ENCODE peak calls at places on chromosomes 6 and 20, in eight cellular contexts. One of them, this sample, is unnamed.

GRCh38 chr6:46010771-46011170 is 4.9 kb downstream of the CLIC5 start:
- ATAC-seq in left lung: no peak
- ATAC-seq in upper lobe of left lung: no peak
- ATAC-seq in body of pancreas: no peak
- ATAC-seq in upper lobe of right lung: no peak
- ATAC-seq in GM23338: no peak
- ATAC-seq in heart right ventricle: peak
- ATAC-seq in activated CD8-positive, alpha-beta T cell treated with anti-CD3 and anti-CD28 coated beads for 36 hours: peak
- ATAC-seq in this sample: no peak

GRCh38 chr6:121451250-121451649 is 15.8 kb downstream of the GJA1 start:
- ATAC-seq in upper lobe of right lung: no peak
- ATAC-seq in heart right ventricle: no peak
- ATAC-seq in body of pancreas: no peak
- ATAC-seq in activated CD8-positive, alpha-beta T cell treated with anti-CD3 and anti-CD28 coated beads for 36 hours: no peak
- ATAC-seq in GM23338: no peak
- ATAC-seq in upper lobe of left lung: no peak
- ATAC-seq in left lung: no peak
- ATAC-seq in this sample: no peak

GRCh38 chr6:28880519-28880893 is 43.3 kb downstream of the TRIM27 start:
- ATAC-seq in upper lobe of left lung: peak
- ATAC-seq in upper lobe of right lung: no peak
- ATAC-seq in left lung: no peak
- ATAC-seq in body of pancreas: no peak
- ATAC-seq in GM23338: no peak
- ATAC-seq in activated CD8-positive, alpha-beta T cell treated with anti-CD3 and anti-CD28 coated beads for 36 hours: no peak
- ATAC-seq in heart right ventricle: no peak
- ATAC-seq in this sample: no peak

GRCh38 chr6:37785002-37785687 is 34.4 kb upstream of the ZFAND3 start:
- ATAC-seq in upper lobe of right lung: no peak
- ATAC-seq in heart right ventricle: no peak
- ATAC-seq in GM23338: peak
- ATAC-seq in upper lobe of left lung: no peak
- ATAC-seq in body of pancreas: no peak
- ATAC-seq in left lung: no peak
- ATAC-seq in activated CD8-positive, alpha-beta T cell treated with anti-CD3 and anti-CD28 coated beads for 36 hours: no peak
- ATAC-seq in this sample: no peak

GRCh38 chr6:112155900-112156299 is 68.5 kb downstream of the FAM229B start:
- ATAC-seq in heart right ventricle: peak
- ATAC-seq in left lung: peak
- ATAC-seq in upper lobe of left lung: no peak
- ATAC-seq in activated CD8-positive, alpha-beta T cell treated with anti-CD3 and anti-CD28 coated beads for 36 hours: peak
- ATAC-seq in body of pancreas: no peak
- ATAC-seq in upper lobe of right lung: peak
- ATAC-seq in GM23338: peak
- ATAC-seq in this sample: peak

GRCh38 chr6:131524695-131525336 is 48.2 kb upstream of the ARG1 start:
- ATAC-seq in heart right ventricle: no peak
- ATAC-seq in left lung: no peak
- ATAC-seq in GM23338: no peak
- ATAC-seq in body of pancreas: no peak
- ATAC-seq in upper lobe of left lung: no peak
- ATAC-seq in upper lobe of right lung: no peak
- ATAC-seq in activated CD8-positive, alpha-beta T cell treated with anti-CD3 and anti-CD28 coated beads for 36 hours: peak
- ATAC-seq in this sample: no peak

GRCh38 chr6:108082539-108082938 is 8.0 kb upstream of the OSTM1 start:
- ATAC-seq in upper lobe of left lung: no peak
- ATAC-seq in activated CD8-positive, alpha-beta T cell treated with anti-CD3 and anti-CD28 coated beads for 36 hours: no peak
- ATAC-seq in heart right ventricle: no peak
- ATAC-seq in left lung: no peak
- ATAC-seq in GM23338: no peak
- ATAC-seq in upper lobe of right lung: no peak
- ATAC-seq in body of pancreas: no peak
- ATAC-seq in this sample: no peak

GRCh38 chr20:21100590-21101452 is 5.3 kb downstream of the LINC00237 start:
- ATAC-seq in activated CD8-positive, alpha-beta T cell treated with anti-CD3 and anti-CD28 coated beads for 36 hours: peak
- ATAC-seq in GM23338: peak
- ATAC-seq in heart right ventricle: peak
- ATAC-seq in upper lobe of left lung: peak
- ATAC-seq in body of pancreas: no peak
- ATAC-seq in upper lobe of right lung: peak
- ATAC-seq in left lung: no peak
- ATAC-seq in this sample: no peak

GRCh38 chr6:165661416-165662001 is 1.5 kb downstream of the PDE10A start:
- ATAC-seq in upper lobe of right lung: no peak
- ATAC-seq in upper lobe of left lung: peak
- ATAC-seq in activated CD8-positive, alpha-beta T cell treated with anti-CD3 and anti-CD28 coated beads for 36 hours: no peak
- ATAC-seq in heart right ventricle: no peak
- ATAC-seq in left lung: no peak
- ATAC-seq in body of pancreas: no peak
- ATAC-seq in GM23338: no peak
- ATAC-seq in this sample: no peak

GRCh38 chr20:41046716-41047115 is 18.1 kb downstream of the TOP1 start:
- ATAC-seq in left lung: peak
- ATAC-seq in upper lobe of right lung: peak
- ATAC-seq in heart right ventricle: no peak
- ATAC-seq in upper lobe of left lung: no peak
- ATAC-seq in activated CD8-positive, alpha-beta T cell treated with anti-CD3 and anti-CD28 coated beads for 36 hours: peak
- ATAC-seq in GM23338: no peak
- ATAC-seq in body of pancreas: no peak
- ATAC-seq in this sample: no peak

GRCh38 chr6:148146717-148147116 is 195.9 kb upstream of the SASH1 start:
- ATAC-seq in upper lobe of left lung: no peak
- ATAC-seq in left lung: peak
- ATAC-seq in activated CD8-positive, alpha-beta T cell treated with anti-CD3 and anti-CD28 coated beads for 36 hours: peak
- ATAC-seq in upper lobe of right lung: no peak
- ATAC-seq in GM23338: no peak
- ATAC-seq in body of pancreas: no peak
- ATAC-seq in heart right ventricle: peak
- ATAC-seq in this sample: no peak

GRCh38 chr6:158085261-158086053 is 82.6 kb downstream of the SERAC1 start:
- ATAC-seq in heart right ventricle: no peak
- ATAC-seq in upper lobe of right lung: no peak
- ATAC-seq in GM23338: no peak
- ATAC-seq in activated CD8-positive, alpha-beta T cell treated with anti-CD3 and anti-CD28 coated beads for 36 hours: no peak
- ATAC-seq in left lung: no peak
- ATAC-seq in body of pancreas: no peak
- ATAC-seq in upper lobe of left lung: no peak
- ATAC-seq in this sample: no peak

GRCh38 chr6:136550045-136550329 is 235 bp downstream of the MAP7 start:
- ATAC-seq in body of pancreas: peak
- ATAC-seq in heart right ventricle: peak
- ATAC-seq in GM23338: peak
- ATAC-seq in upper lobe of right lung: peak
- ATAC-seq in upper lobe of left lung: peak
- ATAC-seq in left lung: peak
- ATAC-seq in activated CD8-positive, alpha-beta T cell treated with anti-CD3 and anti-CD28 coated beads for 36 hours: peak
- ATAC-seq in this sample: peak

GRCh38 chr6:109977791-109978173 is 329 bp upstream of the GPR6 start:
- ATAC-seq in body of pancreas: no peak
- ATAC-seq in upper lobe of left lung: no peak
- ATAC-seq in upper lobe of right lung: no peak
- ATAC-seq in left lung: no peak
- ATAC-seq in heart right ventricle: no peak
- ATAC-seq in activated CD8-positive, alpha-beta T cell treated with anti-CD3 and anti-CD28 coated beads for 36 hours: no peak
- ATAC-seq in GM23338: peak
- ATAC-seq in this sample: no peak
- TF ChIP-seq CTCF in body of pancreas: no peak
- TF ChIP-seq CTCF in upper lobe of left lung: no peak
- TF ChIP-seq CTCF in upper lobe of right lung: no peak
- TF ChIP-seq CTCF in left lung: no peak
- TF ChIP-seq CTCF in heart right ventricle: no peak
- TF ChIP-seq CTCF in activated CD8-positive, alpha-beta T cell treated with anti-CD3 and anti-CD28 coated beads for 36 hours: no peak
- TF ChIP-seq CTCF in GM23338: peak
- TF ChIP-seq CTCF in this sample: no peak

DNA sequence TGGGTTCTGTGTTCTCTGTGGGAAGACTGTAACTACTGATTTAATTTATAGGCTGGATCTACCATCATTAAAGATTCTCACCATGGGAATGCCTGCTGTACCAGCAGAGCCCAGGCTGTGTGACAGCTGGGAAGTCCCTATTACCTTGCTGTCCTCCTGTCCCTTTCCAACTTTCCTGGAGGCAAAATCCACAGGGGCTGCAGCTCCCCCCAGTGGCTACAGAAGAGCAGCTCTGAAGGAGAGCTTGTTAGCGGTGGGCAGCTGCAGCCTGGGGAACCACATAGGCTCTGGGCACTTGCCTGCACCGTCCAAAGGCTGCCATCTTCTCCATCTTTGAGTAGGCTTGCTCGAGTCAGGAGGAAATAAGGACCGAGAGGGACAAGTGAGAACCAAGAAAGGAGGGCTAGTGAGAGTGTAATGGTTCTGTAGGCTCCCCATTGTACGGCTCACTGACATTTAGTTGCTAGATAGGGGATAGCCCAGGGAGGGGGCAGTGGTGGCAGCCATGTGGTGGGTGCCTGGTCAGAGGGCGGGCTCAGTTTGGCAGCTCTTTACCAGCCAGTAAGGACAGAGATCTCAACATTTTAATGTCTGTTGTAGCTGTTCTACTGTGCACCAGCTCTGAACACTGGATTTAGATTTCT is 155.1 kb upstream of the MLIP start:
- ATAC-seq in upper lobe of left lung: peak
- ATAC-seq in activated CD8-positive, alpha-beta T cell treated with anti-CD3 and anti-CD28 coated beads for 36 hours: peak
- ATAC-seq in GM23338: peak
- ATAC-seq in heart right ventricle: peak
- ATAC-seq in upper lobe of right lung: peak
- ATAC-seq in left lung: peak
- ATAC-seq in body of pancreas: peak
- ATAC-seq in this sample: peak
- TF ChIP-seq CTCF in upper lobe of left lung: peak
- TF ChIP-seq CTCF in activated CD8-positive, alpha-beta T cell treated with anti-CD3 and anti-CD28 coated beads for 36 hours: peak
- TF ChIP-seq CTCF in GM23338: peak
- TF ChIP-seq CTCF in heart right ventricle: peak
- TF ChIP-seq CTCF in upper lobe of right lung: peak
- TF ChIP-seq CTCF in left lung: peak
- TF ChIP-seq CTCF in body of pancreas: peak
- TF ChIP-seq CTCF in this sample: peak

GRCh38 chr20:53900380-53900999 is 169.9 kb downstream of the BCAS1 start:
- ATAC-seq in upper lobe of left lung: peak
- ATAC-seq in left lung: peak
- ATAC-seq in heart right ventricle: peak
- ATAC-seq in activated CD8-positive, alpha-beta T cell treated with anti-CD3 and anti-CD28 coated beads for 36 hours: no peak
- ATAC-seq in upper lobe of right lung: no peak
- ATAC-seq in GM23338: no peak
- ATAC-seq in body of pancreas: peak
- ATAC-seq in this sample: no peak
- TF ChIP-seq CTCF in upper lobe of left lung: no peak
- TF ChIP-seq CTCF in left lung: no peak
- TF ChIP-seq CTCF in heart right ventricle: no peak
- TF ChIP-seq CTCF in activated CD8-positive, alpha-beta T cell treated with anti-CD3 and anti-CD28 coated beads for 36 hours: no peak
- TF ChIP-seq CTCF in upper lobe of right lung: no peak
- TF ChIP-seq CTCF in GM23338: no peak
- TF ChIP-seq CTCF in body of pancreas: no peak
- TF ChIP-seq CTCF in this sample: no peak

GRCh38 chr6:144087789-144088426 is 7.5 kb downstream of the SF3B5 start:
- ATAC-seq in GM23338: peak
- ATAC-seq in upper lobe of left lung: no peak
- ATAC-seq in activated CD8-positive, alpha-beta T cell treated with anti-CD3 and anti-CD28 coated beads for 36 hours: no peak
- ATAC-seq in upper lobe of right lung: peak
- ATAC-seq in left lung: no peak
- ATAC-seq in heart right ventricle: no peak
- ATAC-seq in body of pancreas: no peak
- ATAC-seq in this sample: no peak

GRCh38 chr6:144093236-144093635 is 2.1 kb downstream of the SF3B5 start:
- ATAC-seq in left lung: no peak
- ATAC-seq in GM23338: no peak
- ATAC-seq in upper lobe of right lung: no peak
- ATAC-seq in heart right ventricle: no peak
- ATAC-seq in activated CD8-positive, alpha-beta T cell treated with anti-CD3 and anti-CD28 coated beads for 36 hours: no peak
- ATAC-seq in upper lobe of left lung: no peak
- ATAC-seq in body of pancreas: no peak
- ATAC-seq in this sample: no peak

GRCh38 chr6:144094731-144095133 is 641 bp downstream of the SF3B5 start:
- ATAC-seq in activated CD8-positive, alpha-beta T cell treated with anti-CD3 and anti-CD28 coated beads for 36 hours: no peak
- ATAC-seq in heart right ventricle: peak
- ATAC-seq in GM23338: peak
- ATAC-seq in upper lobe of left lung: no peak
- ATAC-seq in upper lobe of right lung: no peak
- ATAC-seq in body of pancreas: no peak
- ATAC-seq in left lung: no peak
- ATAC-seq in this sample: no peak

GRCh38 chr6:144093658-144094057 is 1.7 kb downstream of the SF3B5 start:
- ATAC-seq in left lung: no peak
- ATAC-seq in upper lobe of left lung: no peak
- ATAC-seq in GM23338: no peak
- ATAC-seq in activated CD8-positive, alpha-beta T cell treated with anti-CD3 and anti-CD28 coated beads for 36 hours: no peak
- ATAC-seq in heart right ventricle: no peak
- ATAC-seq in body of pancreas: no peak
- ATAC-seq in upper lobe of right lung: no peak
- ATAC-seq in this sample: no peak

DNA sequence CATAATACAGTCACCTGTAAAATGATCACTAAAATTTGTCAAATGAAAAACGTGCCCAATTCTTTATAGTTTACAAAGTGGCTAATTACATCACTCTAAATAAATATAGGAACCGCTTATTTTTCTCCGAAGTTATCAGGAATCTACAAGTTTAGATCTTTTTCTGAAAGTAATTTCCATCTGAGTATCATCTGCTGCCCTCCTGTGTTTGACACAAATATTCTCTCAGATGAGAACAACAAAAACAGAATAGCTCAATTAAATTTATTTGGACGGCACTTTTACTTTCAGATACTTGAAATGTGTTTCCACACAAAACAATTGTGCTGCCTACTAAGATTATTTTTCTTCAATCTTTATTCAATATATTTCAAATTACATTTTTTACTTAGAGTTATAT is 5.0 kb downstream of the SF3B5 start:
- ATAC-seq in left lung: no peak
- ATAC-seq in upper lobe of right lung: no peak
- ATAC-seq in heart right ventricle: no peak
- ATAC-seq in GM23338: no peak
- ATAC-seq in upper lobe of left lung: no peak
- ATAC-seq in activated CD8-positive, alpha-beta T cell treated with anti-CD3 and anti-CD28 coated beads for 36 hours: no peak
- ATAC-seq in body of pancreas: no peak
- ATAC-seq in this sample: no peak
- TF ChIP-seq CTCF in left lung: no peak
- TF ChIP-seq CTCF in upper lobe of right lung: no peak
- TF ChIP-seq CTCF in heart right ventricle: no peak
- TF ChIP-seq CTCF in GM23338: no peak
- TF ChIP-seq CTCF in upper lobe of left lung: no peak
- TF ChIP-seq CTCF in activated CD8-positive, alpha-beta T cell treated with anti-CD3 and anti-CD28 coated beads for 36 hours: peak
- TF ChIP-seq CTCF in body of pancreas: no peak
- TF ChIP-seq CTCF in this sample: no peak

GRCh38 chr6:139117734-139118133 is 17.1 kb upstream of the HECA start:
- ATAC-seq in body of pancreas: no peak
- ATAC-seq in activated CD8-positive, alpha-beta T cell treated with anti-CD3 and anti-CD28 coated beads for 36 hours: no peak
- ATAC-seq in upper lobe of right lung: no peak
- ATAC-seq in left lung: no peak
- ATAC-seq in GM23338: no peak
- ATAC-seq in upper lobe of left lung: no peak
- ATAC-seq in heart right ventricle: no peak
- ATAC-seq in this sample: no peak
- TF ChIP-seq CTCF in body of pancreas: peak
- TF ChIP-seq CTCF in activated CD8-positive, alpha-beta T cell treated with anti-CD3 and anti-CD28 coated beads for 36 hours: peak
- TF ChIP-seq CTCF in upper lobe of right lung: peak
- TF ChIP-seq CTCF in left lung: no peak
- TF ChIP-seq CTCF in GM23338: no peak
- TF ChIP-seq CTCF in upper lobe of left lung: no peak
- TF ChIP-seq CTCF in heart right ventricle: no peak
- TF ChIP-seq CTCF in this sample: no peak

This sample was measured in gastroesophageal sphincter.